ENCODE peak calls at places on chromosomes 16 and 17, in six cellular contexts. One of them, this sample, is unnamed.

GRCh38 chr16:58337090-58337444 is 42.2 kb upstream of the PRSS54 start:
- DNase-seq in NCI-H187: no peak
- DNase-seq in fibroblast of the conjunctiva: no peak
- DNase-seq in breast epithelium: no peak
- DNase-seq in ELR: no peak
- DNase-seq in stimulated activated CD4-positive, alpha-beta T cell treated with anti-CD3 and anti-CD28 coated beads, Interleukin-1b, Interleukin-23, amount 100 ng/mL, for 48 hours: no peak
- DNase-seq in this sample: no peak

GRCh38 chr17:71338396-71338795 is 782.4 kb upstream of the SOX9 start:
- DNase-seq in ELR: peak
- DNase-seq in fibroblast of the conjunctiva: no peak
- DNase-seq in NCI-H187: no peak
- DNase-seq in breast epithelium: no peak
- DNase-seq in stimulated activated CD4-positive, alpha-beta T cell treated with anti-CD3 and anti-CD28 coated beads, Interleukin-1b, Interleukin-23, amount 100 ng/mL, for 48 hours: no peak
- DNase-seq in this sample: no peak

GRCh38 chr16:54072237-54072636 is 214.3 kb downstream of the IRX3 start:
- DNase-seq in breast epithelium: no peak
- DNase-seq in NCI-H187: no peak
- DNase-seq in ELR: no peak
- DNase-seq in stimulated activated CD4-positive, alpha-beta T cell treated with anti-CD3 and anti-CD28 coated beads, Interleukin-1b, Interleukin-23, amount 100 ng/mL, for 48 hours: no peak
- DNase-seq in fibroblast of the conjunctiva: no peak
- DNase-seq in this sample: no peak

GRCh38 chr16:77896357-77896972 is 108.1 kb downstream of the VAT1L start:
- DNase-seq in ELR: no peak
- DNase-seq in NCI-H187: peak
- DNase-seq in stimulated activated CD4-positive, alpha-beta T cell treated with anti-CD3 and anti-CD28 coated beads, Interleukin-1b, Interleukin-23, amount 100 ng/mL, for 48 hours: no peak
- DNase-seq in breast epithelium: no peak
- DNase-seq in fibroblast of the conjunctiva: no peak
- DNase-seq in this sample: peak

GRCh38 chr16:83744521-83744981 is 63.2 kb upstream of the HSBP1 start:
- DNase-seq in ELR: peak
- DNase-seq in breast epithelium: no peak
- DNase-seq in NCI-H187: no peak
- DNase-seq in stimulated activated CD4-positive, alpha-beta T cell treated with anti-CD3 and anti-CD28 coated beads, Interleukin-1b, Interleukin-23, amount 100 ng/mL, for 48 hours: no peak
- DNase-seq in fibroblast of the conjunctiva: no peak
- DNase-seq in this sample: no peak

GRCh38 chr16:29653436-29653835 is 9.6 kb upstream of the SPN start:
- DNase-seq in NCI-H187: no peak
- DNase-seq in breast epithelium: no peak
- DNase-seq in fibroblast of the conjunctiva: no peak
- DNase-seq in stimulated activated CD4-positive, alpha-beta T cell treated with anti-CD3 and anti-CD28 coated beads, Interleukin-1b, Interleukin-23, amount 100 ng/mL, for 48 hours: no peak
- DNase-seq in ELR: no peak
- DNase-seq in this sample: no peak

GRCh38 chr17:67819722-67820121 is 5.6 kb upstream of the BPTF start:
- DNase-seq in NCI-H187: no peak
- DNase-seq in fibroblast of the conjunctiva: no peak
- DNase-seq in breast epithelium: no peak
- DNase-seq in stimulated activated CD4-positive, alpha-beta T cell treated with anti-CD3 and anti-CD28 coated beads, Interleukin-1b, Interleukin-23, amount 100 ng/mL, for 48 hours: no peak
- DNase-seq in ELR: no peak
- DNase-seq in this sample: no peak

GRCh38 chr16:4869147-4869790 is 22.0 kb downstream of the UBN1 start:
- DNase-seq in breast epithelium: no peak
- DNase-seq in NCI-H187: no peak
- DNase-seq in fibroblast of the conjunctiva: no peak
- DNase-seq in ELR: no peak
- DNase-seq in stimulated activated CD4-positive, alpha-beta T cell treated with anti-CD3 and anti-CD28 coated beads, Interleukin-1b, Interleukin-23, amount 100 ng/mL, for 48 hours: no peak
- DNase-seq in this sample: no peak

GRCh38 chr17:17437893-17438292 is 38.9 kb upstream of the MED9 start:
- DNase-seq in NCI-H187: no peak
- DNase-seq in ELR: no peak
- DNase-seq in fibroblast of the conjunctiva: no peak
- DNase-seq in breast epithelium: no peak
- DNase-seq in stimulated activated CD4-positive, alpha-beta T cell treated with anti-CD3 and anti-CD28 coated beads, Interleukin-1b, Interleukin-23, amount 100 ng/mL, for 48 hours: no peak
- DNase-seq in this sample: no peak

GRCh38 chr16:85563515-85564276 is 49.4 kb upstream of the GSE1 start:
- DNase-seq in breast epithelium: no peak
- DNase-seq in NCI-H187: no peak
- DNase-seq in ELR: peak
- DNase-seq in stimulated activated CD4-positive, alpha-beta T cell treated with anti-CD3 and anti-CD28 coated beads, Interleukin-1b, Interleukin-23, amount 100 ng/mL, for 48 hours: no peak
- DNase-seq in fibroblast of the conjunctiva: no peak
- DNase-seq in this sample: no peak

GRCh38 chr17:34412534-34412933 is 49.5 kb upstream of the CCL1 start:
- DNase-seq in stimulated activated CD4-positive, alpha-beta T cell treated with anti-CD3 and anti-CD28 coated beads, Interleukin-1b, Interleukin-23, amount 100 ng/mL, for 48 hours: no peak
- DNase-seq in breast epithelium: no peak
- DNase-seq in fibroblast of the conjunctiva: no peak
- DNase-seq in NCI-H187: no peak
- DNase-seq in ELR: no peak
- DNase-seq in this sample: no peak

GRCh38 chr17:2435852-2436251 is 35.0 kb upstream of the MNT start:
- DNase-seq in stimulated activated CD4-positive, alpha-beta T cell treated with anti-CD3 and anti-CD28 coated beads, Interleukin-1b, Interleukin-23, amount 100 ng/mL, for 48 hours: no peak
- DNase-seq in fibroblast of the conjunctiva: no peak
- DNase-seq in breast epithelium: no peak
- DNase-seq in ELR: no peak
- DNase-seq in NCI-H187: peak
- DNase-seq in this sample: peak

GRCh38 chr17:14299261-14300093 is 1.4 kb upstream of the HS3ST3B1 start:
- DNase-seq in NCI-H187: no peak
- DNase-seq in stimulated activated CD4-positive, alpha-beta T cell treated with anti-CD3 and anti-CD28 coated beads, Interleukin-1b, Interleukin-23, amount 100 ng/mL, for 48 hours: no peak
- DNase-seq in breast epithelium: no peak
- DNase-seq in ELR: peak
- DNase-seq in fibroblast of the conjunctiva: no peak
- DNase-seq in this sample: no peak

GRCh38 chr16:50201784-50202183 is 48.7 kb downstream of the TENT4B start:
- DNase-seq in stimulated activated CD4-positive, alpha-beta T cell treated with anti-CD3 and anti-CD28 coated beads, Interleukin-1b, Interleukin-23, amount 100 ng/mL, for 48 hours: no peak
- DNase-seq in NCI-H187: no peak
- DNase-seq in fibroblast of the conjunctiva: no peak
- DNase-seq in ELR: no peak
- DNase-seq in breast epithelium: no peak
- DNase-seq in this sample: no peak

GRCh38 chr16:5004311-5004710 is 29.4 kb downstream of the NAGPA start:
- DNase-seq in NCI-H187: no peak
- DNase-seq in stimulated activated CD4-positive, alpha-beta T cell treated with anti-CD3 and anti-CD28 coated beads, Interleukin-1b, Interleukin-23, amount 100 ng/mL, for 48 hours: no peak
- DNase-seq in fibroblast of the conjunctiva: no peak
- DNase-seq in ELR: no peak
- DNase-seq in breast epithelium: no peak
- DNase-seq in this sample: no peak

GRCh38 chr17:48551206-48551597 is 6.3 kb upstream of the HOXB2 start:
- DNase-seq in breast epithelium: no peak
- DNase-seq in stimulated activated CD4-positive, alpha-beta T cell treated with anti-CD3 and anti-CD28 coated beads, Interleukin-1b, Interleukin-23, amount 100 ng/mL, for 48 hours: no peak
- DNase-seq in fibroblast of the conjunctiva: no peak
- DNase-seq in NCI-H187: no peak
- DNase-seq in ELR: no peak
- DNase-seq in this sample: no peak

GRCh38 chr16:29757950-29758466 is 12.2 kb upstream of the C16orf54 start:
- DNase-seq in ELR: no peak
- DNase-seq in NCI-H187: no peak
- DNase-seq in fibroblast of the conjunctiva: peak
- DNase-seq in stimulated activated CD4-positive, alpha-beta T cell treated with anti-CD3 and anti-CD28 coated beads, Interleukin-1b, Interleukin-23, amount 100 ng/mL, for 48 hours: no peak
- DNase-seq in breast epithelium: no peak
- DNase-seq in this sample: no peak

GRCh38 chr17:70552230-70552981 is 383.1 kb downstream of the KCNJ2 start:
- DNase-seq in NCI-H187: peak
- DNase-seq in fibroblast of the conjunctiva: peak
- DNase-seq in ELR: peak
- DNase-seq in breast epithelium: no peak
- DNase-seq in stimulated activated CD4-positive, alpha-beta T cell treated with anti-CD3 and anti-CD28 coated beads, Interleukin-1b, Interleukin-23, amount 100 ng/mL, for 48 hours: no peak
- DNase-seq in this sample: peak

GRCh38 chr17:1454541-1454940 is 1.5 kb downstream of the CRK start:
- DNase-seq in NCI-H187: no peak
- DNase-seq in stimulated activated CD4-positive, alpha-beta T cell treated with anti-CD3 and anti-CD28 coated beads, Interleukin-1b, Interleukin-23, amount 100 ng/mL, for 48 hours: no peak
- DNase-seq in ELR: no peak
- DNase-seq in breast epithelium: no peak
- DNase-seq in fibroblast of the conjunctiva: no peak
- DNase-seq in this sample: no peak

GRCh38 chr17:72976971-72977767 is 115.3 kb downstream of the SLC39A11 start:
- DNase-seq in stimulated activated CD4-positive, alpha-beta T cell treated with anti-CD3 and anti-CD28 coated beads, Interleukin-1b, Interleukin-23, amount 100 ng/mL, for 48 hours: no peak
- DNase-seq in fibroblast of the conjunctiva: peak
- DNase-seq in ELR: peak
- DNase-seq in breast epithelium: no peak
- DNase-seq in NCI-H187: no peak
- DNase-seq in this sample: no peak

This sample was measured in NCI-H2107.